ENCODE peak calls at places on chromosomes 1 and 21, in four cellular contexts. One of them, this sample, is unnamed. For H4K20me1, the result is how much of the 10 kb centered on the place peaks cover.

GRCh38 chr1:245484176-245484575 is 329.4 kb downstream of the KIF26B start:
- DNase-seq in IMR-90: no peak
- DNase-seq in fibroblast of lung: no peak
- DNase-seq in neural progenitor cell: no peak
- DNase-seq in this sample: no peak

GRCh38 chr1:204326891-204327290 is 32.8 kb downstream of the PLEKHA6 start:
- DNase-seq in neural progenitor cell: peak
- DNase-seq in fibroblast of lung: no peak
- DNase-seq in IMR-90: peak
- DNase-seq in this sample: no peak

GRCh38 chr21:42830456-42831455 is 48.6 kb downstream of the WDR4 start:
- DNase-seq in fibroblast of lung: no peak
- DNase-seq in IMR-90: no peak
- DNase-seq in neural progenitor cell: no peak
- DNase-seq in this sample: peak

GRCh38 chr1:66247415-66248208 is 286.3 kb upstream of the SGIP1 start:
- DNase-seq in fibroblast of lung: no peak
- DNase-seq in IMR-90: no peak
- DNase-seq in neural progenitor cell: no peak
- DNase-seq in this sample: no peak

GRCh38 chr1:197614916-197615692 is 160.2 kb downstream of the DENND1B start:
- DNase-seq in neural progenitor cell: peak
- DNase-seq in IMR-90: peak
- DNase-seq in fibroblast of lung: peak
- DNase-seq in this sample: peak

GRCh38 chr1:5819391-5820025 is 172.7 kb downstream of the NPHP4 start:
- DNase-seq in neural progenitor cell: no peak
- DNase-seq in IMR-90: no peak
- DNase-seq in fibroblast of lung: no peak
- DNase-seq in this sample: no peak

GRCh38 chr1:110083453-110084225 is 13.2 kb upstream of the ALX3 start:
- DNase-seq in neural progenitor cell: peak
- DNase-seq in fibroblast of lung: no peak
- DNase-seq in IMR-90: no peak
- DNase-seq in this sample: no peak

GRCh38 chr1:201397675-201398074 is 1.4 kb downstream of the LAD1 start:
- DNase-seq in fibroblast of lung: no peak
- DNase-seq in IMR-90: peak
- DNase-seq in neural progenitor cell: no peak
- DNase-seq in this sample: no peak

GRCh38 chr1:10140981-10141380 is 69.4 kb upstream of the KIF1B start:
- DNase-seq in IMR-90: no peak
- DNase-seq in fibroblast of lung: no peak
- DNase-seq in neural progenitor cell: no peak
- DNase-seq in this sample: no peak

GRCh38 chr1:151408891-151409290 is 9.5 kb downstream of the PSMB4 start:
- DNase-seq in IMR-90: peak
- DNase-seq in neural progenitor cell: no peak
- DNase-seq in fibroblast of lung: peak
- DNase-seq in this sample: no peak

GRCh38 chr1:212664409-212665199 is 35.0 kb downstream of the BATF3 start:
- DNase-seq in IMR-90: no peak
- DNase-seq in fibroblast of lung: no peak
- DNase-seq in neural progenitor cell: no peak
- DNase-seq in this sample: no peak

GRCh38 chr1:169163059-169163458 is 56.6 kb downstream of the ATP1B1 start:
- DNase-seq in neural progenitor cell: no peak
- DNase-seq in fibroblast of lung: peak
- DNase-seq in IMR-90: peak
- DNase-seq in this sample: no peak

GRCh38 chr1:209116705-209117104 is 466.8 kb upstream of the CAMK1G start:
- DNase-seq in neural progenitor cell: no peak
- DNase-seq in fibroblast of lung: no peak
- DNase-seq in IMR-90: no peak
- DNase-seq in this sample: no peak

GRCh38 chr1:83545450-83545849 is 453.5 kb downstream of the TTLL7 start:
- DNase-seq in IMR-90: no peak
- DNase-seq in fibroblast of lung: no peak
- DNase-seq in neural progenitor cell: peak
- DNase-seq in this sample: no peak

GRCh38 chr1:46466477-46467182 is 23.0 kb upstream of the DMBX1 start:
- DNase-seq in fibroblast of lung: peak
- DNase-seq in neural progenitor cell: peak
- DNase-seq in IMR-90: no peak
- DNase-seq in this sample: peak

GRCh38 chr1:232382671-232383070 is 247.3 kb downstream of the SIPA1L2 start:
- DNase-seq in fibroblast of lung: peak
- DNase-seq in neural progenitor cell: no peak
- DNase-seq in IMR-90: no peak
- DNase-seq in this sample: no peak

GRCh38 chr1:29677028-29678024 is 441.0 kb downstream of the PTPRU start:
- DNase-seq in IMR-90: no peak
- DNase-seq in neural progenitor cell: no peak
- DNase-seq in fibroblast of lung: peak
- DNase-seq in this sample: no peak

GRCh38 chr1:118995312-118996016 is 7.3 kb upstream of the TBX15 start:
- DNase-seq in neural progenitor cell: no peak
- DNase-seq in IMR-90: no peak
- DNase-seq in fibroblast of lung: no peak
- DNase-seq in this sample: no peak

GRCh38 chr1:35559317-35559944 is 1.8 kb downstream of the NCDN start:
- DNase-seq in IMR-90: no peak
- DNase-seq in neural progenitor cell: no peak
- DNase-seq in fibroblast of lung: no peak
- DNase-seq in this sample: no peak

GRCh38 chr1:236164273-236164672 is 21.9 kb downstream of the GPR137B start:
- DNase-seq in IMR-90: no peak
- DNase-seq in fibroblast of lung: no peak
- DNase-seq in neural progenitor cell: no peak
- DNase-seq in this sample: no peak

DNA sequence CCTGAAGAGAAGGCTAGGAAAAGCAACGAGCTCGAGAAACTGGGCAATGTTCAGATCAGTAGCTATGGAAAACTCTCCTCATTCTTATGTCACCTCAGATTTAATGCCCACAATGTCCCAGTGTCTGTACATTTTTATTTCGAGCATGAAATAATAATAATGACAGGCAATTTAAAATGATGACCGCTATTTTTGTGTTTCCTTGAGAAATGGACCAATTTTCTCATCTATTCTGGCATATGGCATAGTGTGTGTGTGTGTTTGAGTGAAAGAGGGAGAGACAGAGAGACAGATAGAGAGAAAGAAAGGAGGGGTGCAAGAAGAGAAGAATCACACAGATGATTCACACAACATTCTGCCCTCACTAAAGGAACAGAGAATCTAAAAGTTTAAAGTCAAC is 119.1 kb upstream of the C1orf21 start:
- DNase-seq in fibroblast of lung: no peak
- DNase-seq in IMR-90: no peak
- DNase-seq in neural progenitor cell: no peak
- DNase-seq in this sample: no peak
- H3K9ac ChIP-seq in fibroblast of lung: no peak
- H3K9ac ChIP-seq in IMR-90: no peak
- H3K9ac ChIP-seq in neural progenitor cell: no peak
- H3K9ac ChIP-seq in this sample: no peak

DNA sequence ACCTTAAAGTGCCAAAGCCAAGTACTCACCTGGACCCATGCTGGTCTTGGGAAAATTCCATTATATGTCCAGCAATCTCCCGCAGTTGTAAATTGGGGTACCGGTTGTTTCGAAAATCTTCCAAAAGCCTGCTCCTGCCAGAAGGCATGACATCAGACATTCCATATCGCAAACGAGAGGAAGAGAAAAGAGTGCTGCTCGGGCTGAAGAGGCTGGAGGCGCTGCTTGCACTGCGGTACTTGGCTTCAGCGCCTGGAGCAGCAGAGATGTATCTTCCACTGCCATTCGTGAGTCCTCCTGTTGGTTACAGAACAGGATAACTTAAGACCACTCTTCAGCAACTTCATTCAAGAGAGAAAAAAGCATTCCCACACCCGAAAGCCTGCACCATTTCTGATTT is 45.1 kb upstream of the SDC3 start:
- DNase-seq in neural progenitor cell: no peak
- DNase-seq in IMR-90: no peak
- DNase-seq in fibroblast of lung: no peak
- DNase-seq in this sample: no peak
- H4K20me1 ChIP-seq in neural progenitor cell: half or more
- H4K20me1 ChIP-seq in IMR-90: under half
- H4K20me1 ChIP-seq in fibroblast of lung: under half
- H4K20me1 ChIP-seq in this sample: under half

GRCh38 chr1:95312181-95312580 is 78.2 kb downstream of the RWDD3 start:
- DNase-seq in IMR-90: no peak
- DNase-seq in fibroblast of lung: no peak
- DNase-seq in neural progenitor cell: no peak
- DNase-seq in this sample: no peak
- H3K27ac ChIP-seq in IMR-90: no peak
- H3K27ac ChIP-seq in fibroblast of lung: no peak
- H3K27ac ChIP-seq in neural progenitor cell: no peak
- H3K27ac ChIP-seq in this sample: no peak

DNA sequence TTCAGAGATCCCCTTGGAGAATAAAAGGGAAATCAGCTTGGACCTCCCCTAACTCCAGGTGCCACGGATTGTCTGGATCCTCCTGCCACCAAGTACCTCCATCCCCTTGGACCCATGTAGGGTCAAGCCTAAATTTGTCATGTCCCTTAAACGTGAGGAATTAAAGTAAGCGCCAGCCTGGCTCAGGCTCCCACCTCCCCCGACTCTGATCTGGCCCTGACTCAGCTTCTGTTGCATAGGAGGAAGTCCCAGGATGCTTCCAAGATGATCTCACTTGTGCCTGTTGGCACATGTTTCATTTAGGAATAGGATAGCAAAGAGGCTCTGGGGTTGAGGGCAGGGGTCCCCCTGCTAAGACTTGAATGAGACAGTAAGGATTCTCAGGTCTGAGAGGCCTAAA is 231.9 kb upstream of the JUN start:
- DNase-seq in neural progenitor cell: no peak
- DNase-seq in IMR-90: peak
- DNase-seq in fibroblast of lung: peak
- DNase-seq in this sample: no peak
- H3K9ac ChIP-seq in neural progenitor cell: no peak
- H3K9ac ChIP-seq in IMR-90: no peak
- H3K9ac ChIP-seq in fibroblast of lung: no peak
- H3K9ac ChIP-seq in this sample: no peak

GRCh38 chr1:167679714-167680113 is 42.1 kb upstream of the MPZL1 start:
- DNase-seq in fibroblast of lung: no peak
- DNase-seq in IMR-90: no peak
- DNase-seq in neural progenitor cell: no peak
- DNase-seq in this sample: no peak

GRCh38 chr1:167681024-167681423 is 40.8 kb upstream of the MPZL1 start:
- DNase-seq in neural progenitor cell: no peak
- DNase-seq in fibroblast of lung: no peak
- DNase-seq in IMR-90: no peak
- DNase-seq in this sample: no peak

GRCh38 chr1:167676916-167677848 is 44.6 kb upstream of the MPZL1 start:
- DNase-seq in fibroblast of lung: no peak
- DNase-seq in IMR-90: no peak
- DNase-seq in neural progenitor cell: no peak
- DNase-seq in this sample: no peak

GRCh38 chr1:167678422-167678821 is 43.4 kb upstream of the MPZL1 start:
- DNase-seq in IMR-90: no peak
- DNase-seq in fibroblast of lung: no peak
- DNase-seq in neural progenitor cell: no peak
- DNase-seq in this sample: no peak

GRCh38 chr1:167678838-167679237 is 42.9 kb upstream of the MPZL1 start:
- DNase-seq in IMR-90: no peak
- DNase-seq in neural progenitor cell: no peak
- DNase-seq in fibroblast of lung: no peak
- DNase-seq in this sample: no peak
- H4K20me1 ChIP-seq in IMR-90: under half
- H4K20me1 ChIP-seq in neural progenitor cell: under half
- H4K20me1 ChIP-seq in fibroblast of lung: under half
- H4K20me1 ChIP-seq in this sample: half or more

GRCh38 chr1:156676450-156676819 is 772 bp downstream of the NES start:
- DNase-seq in IMR-90: no peak
- DNase-seq in neural progenitor cell: no peak
- DNase-seq in fibroblast of lung: peak
- DNase-seq in this sample: no peak
- H3K27ac ChIP-seq in IMR-90: peak
- H3K27ac ChIP-seq in neural progenitor cell: peak
- H3K27ac ChIP-seq in fibroblast of lung: peak
- H3K27ac ChIP-seq in this sample: no peak

DNA sequence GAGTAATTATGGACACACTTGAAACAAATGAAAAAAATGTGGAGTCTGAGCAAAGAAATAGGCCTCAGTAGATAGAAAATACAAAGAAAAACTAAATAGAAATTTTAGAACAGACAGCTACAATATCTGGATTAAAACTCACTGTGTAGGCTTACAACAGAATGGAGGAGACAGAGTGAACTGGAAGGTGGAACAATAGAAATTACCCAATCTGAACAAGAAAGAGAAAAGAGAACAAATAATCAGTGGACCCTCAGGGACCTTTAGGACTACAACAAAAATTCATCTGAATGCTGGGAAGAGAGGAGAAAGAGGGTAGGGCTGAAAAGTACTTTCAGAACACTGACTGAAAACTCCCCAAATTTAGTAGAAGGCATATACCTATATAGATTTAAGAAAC is 90.0 kb downstream of the POU2F1 start:
- DNase-seq in fibroblast of lung: no peak
- DNase-seq in IMR-90: no peak
- DNase-seq in neural progenitor cell: no peak
- DNase-seq in this sample: no peak
- H3K9ac ChIP-seq in fibroblast of lung: no peak
- H3K9ac ChIP-seq in IMR-90: no peak
- H3K9ac ChIP-seq in neural progenitor cell: no peak
- H3K9ac ChIP-seq in this sample: no peak